ENCODE peak calls at places on chromosomes 5 and 9, in four cellular contexts. One of them, this sample, is unnamed.

GRCh38 chr5:158074992-158075769 is 216.2 kb upstream of the CLINT1 start:
- DNase-seq in K562: peak; percentile 60
- DNase-seq in A549: peak; percentile 59
- DNase-seq in HepG2: peak; percentile 10
- DNase-seq in this sample: peak; percentile 66

GRCh38 chr5:151676719-151677118 is 10.0 kb downstream of the SPARC start:
- DNase-seq in K562: no peak
- DNase-seq in A549: no peak
- DNase-seq in HepG2: no peak
- DNase-seq in this sample: no peak

GRCh38 chr5:147551677-147552076 is 41.8 kb upstream of the DPYSL3 start:
- DNase-seq in A549: no peak
- DNase-seq in HepG2: no peak
- DNase-seq in K562: no peak
- DNase-seq in this sample: no peak

GRCh38 chr9:77926314-77926959 is 105.2 kb downstream of the GNAQ start:
- DNase-seq in K562: no peak
- DNase-seq in A549: peak; percentile 31
- DNase-seq in HepG2: no peak
- DNase-seq in this sample: no peak

GRCh38 chr5:179680014-179680779 is 637 bp downstream of the CBY3 start:
- DNase-seq in HepG2: peak; percentile 98
- DNase-seq in K562: no peak
- DNase-seq in A549: no peak
- DNase-seq in this sample: no peak

GRCh38 chr5:6728011-6728794 is 15.0 kb downstream of the TENT4A start:
- DNase-seq in A549: no peak
- DNase-seq in HepG2: no peak
- DNase-seq in K562: no peak
- DNase-seq in this sample: no peak

GRCh38 chr5:127228540-127229184 is 61.9 kb upstream of the MEGF10 start:
- DNase-seq in HepG2: no peak
- DNase-seq in A549: no peak
- DNase-seq in K562: peak; percentile 28
- DNase-seq in this sample: peak; percentile 31

GRCh38 chr9:95081998-95082397 is 235.5 kb downstream of the FANCC start:
- DNase-seq in A549: no peak
- DNase-seq in HepG2: no peak
- DNase-seq in K562: no peak
- DNase-seq in this sample: no peak

GRCh38 chr9:2469681-2470141 is 151.9 kb upstream of the VLDLR start:
- DNase-seq in HepG2: no peak
- DNase-seq in A549: peak; percentile 48
- DNase-seq in K562: no peak
- DNase-seq in this sample: peak; percentile 39

GRCh38 chr9:92962846-92963245 is 15.5 kb downstream of the FGD3 start:
- DNase-seq in K562: no peak
- DNase-seq in A549: no peak
- DNase-seq in HepG2: no peak
- DNase-seq in this sample: no peak

GRCh38 chr5:76811214-76811613 is 7.6 kb upstream of the F2RL1 start:
- DNase-seq in A549: peak; percentile 72
- DNase-seq in K562: no peak
- DNase-seq in HepG2: no peak
- DNase-seq in this sample: no peak

GRCh38 chr9:130414081-130414731 is 30.6 kb upstream of the ASS1 start:
- DNase-seq in A549: no peak
- DNase-seq in K562: no peak
- DNase-seq in HepG2: no peak
- DNase-seq in this sample: no peak

GRCh38 chr5:103612545-103612944 is 50.0 kb upstream of the NUDT12 start:
- DNase-seq in HepG2: no peak
- DNase-seq in A549: no peak
- DNase-seq in K562: no peak
- DNase-seq in this sample: no peak

GRCh38 chr9:114098660-114099522 is at the start of gene KIF12:
- DNase-seq in HepG2: peak; percentile 74
- DNase-seq in A549: peak; percentile 57
- DNase-seq in K562: peak; percentile 74
- DNase-seq in this sample: peak; percentile 89

GRCh38 chr5:79235222-79235577 is 731 bp upstream of the JMY start:
- DNase-seq in K562: no peak
- DNase-seq in HepG2: peak; percentile 75
- DNase-seq in A549: peak; percentile 15
- DNase-seq in this sample: no peak

GRCh38 chr5:79237735-79238560 is 2.0 kb downstream of the JMY start:
- DNase-seq in A549: no peak
- DNase-seq in K562: no peak
- DNase-seq in HepG2: no peak
- DNase-seq in this sample: no peak

GRCh38 chr5:79236970-79237734 is 1.2 kb downstream of the JMY start:
- DNase-seq in A549: peak; percentile 27
- DNase-seq in HepG2: peak; percentile 36
- DNase-seq in K562: peak; percentile 52
- DNase-seq in this sample: peak; percentile 52

GRCh38 chr5:79236364-79236969 is 536 bp downstream of the JMY start:
- DNase-seq in HepG2: no peak
- DNase-seq in A549: peak; percentile 49
- DNase-seq in K562: peak; percentile 44
- DNase-seq in this sample: peak; percentile 59

GRCh38 chr5:79235578-79236363 is at the start of gene JMY:
- DNase-seq in HepG2: peak; percentile 75
- DNase-seq in K562: peak; percentile 90
- DNase-seq in A549: peak; percentile 82
- DNase-seq in this sample: peak; percentile 83
- TF ChIP-seq USF2 in HepG2: peak; percentile 55
- TF ChIP-seq USF2 in K562: peak; percentile 84
- TF ChIP-seq USF2 in A549: peak; percentile 61
- TF ChIP-seq USF2 in this sample: peak; percentile 91

DNA sequence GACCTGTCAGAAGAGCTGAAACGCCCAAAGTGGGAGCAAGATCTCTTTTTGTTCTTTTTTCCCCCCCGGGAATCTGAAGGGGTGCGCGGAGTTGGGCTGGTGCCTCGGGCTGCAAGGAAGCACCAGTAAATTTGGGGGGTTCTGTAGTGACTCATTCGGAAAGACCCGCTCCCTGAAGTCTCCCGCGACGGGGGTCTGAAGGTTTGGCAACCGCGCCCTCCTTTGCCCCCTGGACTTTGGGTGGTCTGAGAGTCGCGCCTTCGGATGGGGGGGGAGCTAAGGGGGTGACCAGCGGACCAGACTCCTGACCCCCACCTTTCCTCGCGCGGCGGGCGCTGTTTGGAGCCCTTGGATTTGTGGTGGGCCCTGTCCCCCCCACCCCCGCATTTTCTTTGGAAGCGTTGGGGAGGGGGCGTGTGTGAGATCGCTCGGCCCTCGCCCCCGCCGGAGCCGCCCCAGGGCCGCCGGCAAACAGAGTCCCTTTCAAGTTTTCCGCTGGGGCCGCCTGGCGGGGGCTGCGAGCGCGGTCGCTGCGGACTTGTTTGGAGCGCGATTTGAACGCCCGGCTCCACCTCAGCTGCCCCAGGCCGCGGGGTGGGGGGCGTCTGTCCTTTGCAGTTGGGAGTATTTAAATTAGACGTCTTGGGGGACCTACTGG is 2.0 kb downstream of the CXXC5 start:
- DNase-seq in K562: peak; percentile 61
- DNase-seq in HepG2: no peak
- DNase-seq in A549: no peak
- DNase-seq in this sample: peak; percentile 72
- TF ChIP-seq CTCF in K562: peak; percentile 52
- TF ChIP-seq CTCF in HepG2: peak; percentile 56
- TF ChIP-seq CTCF in A549: no peak
- TF ChIP-seq CTCF in this sample: no peak

DNA sequence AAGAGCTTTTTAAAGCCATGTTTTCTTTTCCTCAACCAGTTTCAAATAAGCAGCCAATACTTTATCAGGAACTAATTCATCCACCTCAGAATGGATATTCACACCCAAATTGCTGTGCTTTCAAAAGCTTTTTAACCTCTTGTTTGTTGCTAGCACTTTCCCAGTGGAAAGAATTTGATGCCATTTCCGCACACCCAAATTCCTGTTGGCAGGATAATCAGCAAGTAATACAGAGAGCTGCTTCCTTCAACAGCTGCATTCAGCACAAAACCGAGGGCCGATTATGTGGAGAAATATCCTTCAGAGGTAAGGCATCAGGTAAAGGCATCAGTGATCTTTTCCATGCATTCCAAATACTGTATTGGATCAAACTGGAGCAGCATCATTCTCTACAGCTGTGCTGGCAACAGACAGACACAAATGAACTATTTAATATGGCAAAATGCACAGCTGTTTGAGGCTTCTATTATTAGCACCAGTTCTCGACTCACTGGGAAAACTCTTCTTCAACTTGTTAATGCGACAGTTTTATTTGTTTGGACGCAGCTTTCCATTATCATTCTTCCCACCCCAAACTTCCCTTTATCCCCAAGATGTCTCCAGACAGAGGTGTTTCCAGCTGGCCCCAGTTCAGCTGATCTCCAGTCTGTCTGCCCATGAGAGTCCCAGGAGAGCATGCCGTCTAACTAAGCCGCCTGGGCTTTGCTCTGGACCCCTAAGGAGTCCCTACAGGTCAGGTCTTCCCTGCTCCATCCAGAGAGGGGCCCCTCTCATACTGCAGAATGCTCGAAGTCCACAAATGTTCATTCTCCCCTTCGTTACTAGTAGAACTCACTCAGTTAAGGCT is 22.2 kb upstream of the MGAT1 start:
- DNase-seq in K562: no peak
- DNase-seq in HepG2: no peak
- DNase-seq in A549: no peak
- DNase-seq in this sample: no peak
- TF ChIP-seq NR3C1 in K562: no peak
- TF ChIP-seq NR3C1 in HepG2: no peak
- TF ChIP-seq NR3C1 in A549: no peak
- TF ChIP-seq NR3C1 in this sample: no peak

GRCh38 chr9:131960805-131961495 is 118.7 kb downstream of the MED27 start:
- DNase-seq in K562: no peak
- DNase-seq in HepG2: no peak
- DNase-seq in A549: no peak
- DNase-seq in this sample: no peak
- TF ChIP-seq USF2 in K562: no peak
- TF ChIP-seq USF2 in HepG2: no peak
- TF ChIP-seq USF2 in A549: no peak
- TF ChIP-seq USF2 in this sample: no peak

GRCh38 chr9:89743576-89744254 is 138.9 kb downstream of the GADD45G start:
- DNase-seq in HepG2: no peak
- DNase-seq in K562: no peak
- DNase-seq in A549: no peak
- DNase-seq in this sample: peak; percentile 63
- TF ChIP-seq CTCF in HepG2: no peak
- TF ChIP-seq CTCF in K562: no peak
- TF ChIP-seq CTCF in A549: no peak
- TF ChIP-seq CTCF in this sample: no peak

GRCh38 chr9:36871606-36872005 is 162.5 kb downstream of the PAX5 start:
- DNase-seq in HepG2: no peak
- DNase-seq in K562: no peak
- DNase-seq in A549: no peak
- DNase-seq in this sample: no peak
- TF ChIP-seq NR3C1 in HepG2: no peak
- TF ChIP-seq NR3C1 in K562: no peak
- TF ChIP-seq NR3C1 in A549: no peak
- TF ChIP-seq NR3C1 in this sample: no peak

DNA sequence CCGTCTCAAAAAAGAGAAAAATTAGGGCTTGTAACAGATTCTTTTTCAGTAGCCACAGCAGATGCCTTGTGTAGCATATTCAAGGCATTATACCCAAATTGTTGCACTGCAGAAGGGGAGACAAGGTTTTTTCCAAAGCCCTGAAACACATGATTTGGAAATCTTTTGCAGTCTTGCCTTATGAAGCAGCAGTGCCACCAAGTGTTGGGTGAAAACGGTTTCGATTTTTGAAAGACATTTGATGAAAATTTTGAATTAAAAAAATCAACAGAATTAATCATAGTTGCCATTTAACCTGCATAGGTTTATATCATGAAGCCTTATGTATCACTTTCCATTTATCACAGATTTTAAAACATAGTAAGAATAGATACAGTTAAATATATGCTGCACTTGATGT is 479.5 kb downstream of the TAF11L14 start:
- DNase-seq in K562: no peak
- DNase-seq in A549: peak; percentile 73
- DNase-seq in HepG2: no peak
- DNase-seq in this sample: no peak
- TF ChIP-seq USF2 in K562: no peak
- TF ChIP-seq USF2 in A549: no peak
- TF ChIP-seq USF2 in HepG2: no peak
- TF ChIP-seq USF2 in this sample: no peak

GRCh38 chr9:33517373-33517772 is 6.7 kb upstream of the ANKRD18B start:
- DNase-seq in HepG2: peak; percentile 21
- DNase-seq in A549: peak; percentile 65
- DNase-seq in K562: peak; percentile 22
- DNase-seq in this sample: no peak
- TF ChIP-seq CTCF in HepG2: peak; percentile 48
- TF ChIP-seq CTCF in A549: peak; percentile 72
- TF ChIP-seq CTCF in K562: peak; percentile 55
- TF ChIP-seq CTCF in this sample: no peak

DNA sequence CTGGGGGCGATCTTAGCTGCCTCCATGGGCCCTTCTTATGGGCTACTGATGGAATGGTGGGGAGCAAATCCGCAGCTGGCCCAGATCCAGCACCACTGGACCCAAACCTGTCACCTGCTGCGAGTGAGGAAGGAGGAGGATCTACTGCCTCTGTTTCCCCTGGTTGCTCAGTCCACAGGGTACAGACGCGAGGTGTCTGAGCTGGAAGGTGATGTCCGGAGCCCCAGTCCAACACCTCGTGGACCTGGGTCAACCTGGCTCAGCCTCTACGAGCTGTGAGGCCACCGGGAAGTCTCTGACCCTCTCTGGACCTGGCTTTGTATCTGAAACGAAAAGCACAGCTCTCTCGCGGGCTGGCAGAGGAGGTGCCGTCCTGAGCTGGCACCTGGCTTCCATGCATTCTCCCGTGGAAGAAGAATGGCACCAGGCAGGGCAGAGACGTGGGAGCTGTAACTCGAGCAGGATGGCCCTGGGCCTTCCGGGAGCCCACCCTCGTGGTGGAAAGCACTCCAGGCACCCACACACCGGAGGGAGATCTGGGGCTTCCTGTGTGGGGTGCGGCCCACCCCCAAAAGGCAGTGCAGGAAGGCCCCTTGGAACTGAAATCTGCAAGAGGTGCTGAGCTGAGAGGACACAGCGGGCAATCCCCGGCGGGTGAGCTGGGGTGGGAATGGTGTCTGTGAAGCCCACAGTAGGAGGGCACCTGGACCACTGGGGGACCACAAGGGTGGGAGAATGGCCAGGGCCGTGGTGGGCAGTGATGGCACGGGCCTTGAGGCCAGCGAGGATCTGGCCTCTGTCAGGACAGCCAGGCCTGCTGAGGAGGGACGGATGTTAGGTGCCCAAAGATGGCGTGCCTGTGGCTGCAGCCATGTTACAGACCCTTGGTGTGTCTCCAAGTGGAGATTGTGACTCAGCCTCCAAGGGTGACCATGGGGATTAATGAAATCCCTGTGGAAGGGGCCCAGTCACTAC is 133.4 kb downstream of the OLFM1 start:
- DNase-seq in K562: no peak
- DNase-seq in HepG2: no peak
- DNase-seq in A549: no peak
- DNase-seq in this sample: peak; percentile 7
- TF ChIP-seq NR3C1 in K562: no peak
- TF ChIP-seq NR3C1 in HepG2: no peak
- TF ChIP-seq NR3C1 in A549: no peak
- TF ChIP-seq NR3C1 in this sample: no peak

This sample was measured in WTC11.